ENCODE peak calls at places on chromosomes 3 and 15, in four cellular contexts. E, H, D and W are unnamed samples.

GRCh38 chr3:159911664-159912037 is 77.0 kb upstream of the IL12A start:
- DNase-seq in E (no peak), H (no peak), D (no peak), W (no peak)

GRCh38 chr15:20272422-20273184 is 269.0 kb downstream of the GOLGA6L6 start:
- DNase-seq in E (no peak), H (no peak), D (no peak), W (no peak)

GRCh38 chr3:168531116-168531515 is 435.4 kb upstream of the GOLIM4 start:
- DNase-seq in E (no peak), H (no peak), D (no peak), W (no peak)

GRCh38 chr15:74303741-74304309 is 63.6 kb downstream of the CYP11A1 start:
- DNase-seq in E (no peak), H (no peak), D (no peak), W (no peak)

GRCh38 chr15:50055333-50056278 is 63.4 kb downstream of the ATP8B4 start:
- DNase-seq in E (no peak), H (peak), D (peak), W (no peak)

GRCh38 chr3:187066228-187066995 is 72.9 kb downstream of the RPL39L start:
- DNase-seq in E (no peak), H (no peak), D (peak), W (no peak)

GRCh38 chr15:92631721-92632120 is 23.9 kb downstream of the FAM174B start:
- DNase-seq in E (no peak), H (no peak), D (no peak), W (no peak)

GRCh38 chr3:48220746-48221145 is 2.5 kb upstream of the CAMP start:
- DNase-seq in E (no peak), H (no peak), D (no peak), W (no peak)

GRCh38 chr3:141429371-141430035 is 57.3 kb upstream of the RASA2 start:
- DNase-seq in E (no peak), H (no peak), D (no peak), W (no peak)

GRCh38 chr15:41806291-41807181 is 21.4 kb upstream of the JMJD7 start:
- DNase-seq in E (no peak), H (no peak), D (no peak), W (no peak)

GRCh38 chr15:20344601-20345400 is 196.8 kb downstream of the GOLGA6L6 start:
- DNase-seq in E (no peak), H (peak), D (no peak), W (no peak)

GRCh38 chr3:53998980-53999379 is 107.3 kb upstream of the SELENOK start:
- DNase-seq in E (no peak), H (no peak), D (no peak), W (no peak)

GRCh38 chr15:45399381-45400212 is 21.3 kb upstream of the GATM start:
- DNase-seq in E (no peak), H (peak), D (peak), W (no peak)

GRCh38 chr3:87461443-87461842 is 185.1 kb upstream of the POU1F1 start:
- DNase-seq in E (no peak), H (no peak), D (no peak), W (no peak)

GRCh38 chr3:9250236-9250635 is 790 bp upstream of the SRGAP3 start:
- DNase-seq in E (no peak), H (no peak), D (no peak), W (peak)

GRCh38 chr3:71436337-71436736 is 147.2 kb downstream of the FOXP1 start:
- DNase-seq in E (no peak), H (no peak), D (no peak), W (no peak)

GRCh38 chr15:63254991-63255390 is 22.4 kb upstream of the APH1B start:
- DNase-seq in E (no peak), H (no peak), D (no peak), W (no peak)

GRCh38 chr3:65018801-65019200 is 331.0 kb upstream of the ADAMTS9 start:
- DNase-seq in E (no peak), H (no peak), D (no peak), W (no peak)

GRCh38 chr15:33675246-33675645 is 293.1 kb upstream of the CHRM5 start:
- DNase-seq in E (no peak), H (no peak), D (no peak), W (no peak)

GRCh38 chr3:124034016-124034808 is 42.3 kb upstream of the ROPN1 start:
- DNase-seq in E (no peak), H (peak), D (no peak), W (no peak)

GRCh38 chr3:187989458-187990153 is 164.4 kb upstream of the LPP start:
- DNase-seq in E (no peak), H (no peak), D (no peak), W (no peak)

GRCh38 chr3:11381563-11381962 is 109.4 kb downstream of the ATG7 start:
- DNase-seq in E (no peak), H (no peak), D (peak), W (no peak)

GRCh38 chr3:59006791-59007517 is 42.9 kb downstream of the CFAP20DC start:
- DNase-seq in E (no peak), H (no peak), D (peak), W (no peak)

GRCh38 chr15:90871097-90871715 is 2.8 kb downstream of the FURIN start:
- DNase-seq in E (no peak), H (no peak), D (no peak), W (no peak)

GRCh38 chr3:141353652-141354495 is 14.4 kb upstream of the ZBTB38 start:
- DNase-seq in E (no peak), H (no peak), D (no peak), W (no peak)

GRCh38 chr3:13073042-13073906 is at the start of gene IQSEC1:
- DNase-seq in E (peak), H (no peak), D (peak), W (peak)

GRCh38 chr15:100350434-100351226 is 8.9 kb upstream of the ADAMTS17 start:
- DNase-seq in E (no peak), H (peak), D (peak), W (no peak)